ENCODE peak calls at places on chromosome 1, in eight cellular contexts. Z is GM23248; X is CD8-positive, alpha-beta memory T cell; I is CD4-positive, alpha-beta memory T cell; E is stomach; B is prostate gland; H is right lobe of liver; Q is OCI-LY7. M is an unnamed sample.

GRCh38 chr1:21294266-21295058 is 4.2 kb upstream of the ECE1 start:
- DNase-seq in Z (peak), X (peak), I (peak), E (peak), B (no peak), H (no peak), Q (peak), M (no peak)

GRCh38 chr1:168387781-168388760 is 107.4 kb downstream of the TBX19 start:
- DNase-seq in Z (no peak), X (no peak), I (no peak), E (no peak), B (no peak), H (no peak), Q (no peak), M (no peak)

GRCh38 chr1:77984629-77985028 is 5.8 kb upstream of the FUBP1 start:
- DNase-seq in Z (no peak), X (no peak), I (no peak), E (no peak), B (no peak), H (no peak), Q (no peak), M (no peak)

GRCh38 chr1:41483960-41484844 is at the start of gene EDN2:
- DNase-seq in Z (peak), X (no peak), I (no peak), E (peak), B (peak), H (peak), Q (no peak), M (no peak)

GRCh38 chr1:5917281-5917590 is 75.0 kb downstream of the NPHP4 start:
- DNase-seq in Z (no peak), X (no peak), I (no peak), E (no peak), B (no peak), H (no peak), Q (no peak), M (no peak)

GRCh38 chr1:53344921-53345838 is 17.3 kb upstream of the LRP8 start:
- DNase-seq in Z (no peak), X (no peak), I (no peak), E (peak), B (no peak), H (no peak), Q (no peak), M (no peak)

GRCh38 chr1:48030696-48031365 is 33.6 kb upstream of the TRABD2B start:
- DNase-seq in Z (no peak), X (no peak), I (no peak), E (no peak), B (no peak), H (peak), Q (no peak), M (no peak)

GRCh38 chr1:212621043-212621829 is 12.7 kb downstream of the ATF3 start:
- DNase-seq in Z (no peak), X (no peak), I (no peak), E (no peak), B (no peak), H (no peak), Q (no peak), M (no peak)

GRCh38 chr1:17597651-17598050 is 58.2 kb downstream of the ARHGEF10L start:
- DNase-seq in Z (no peak), X (no peak), I (no peak), E (no peak), B (no peak), H (no peak), Q (no peak), M (no peak)

GRCh38 chr1:112359961-112360767 is 35.9 kb upstream of the CTTNBP2NL start:
- DNase-seq in Z (peak), X (no peak), I (no peak), E (peak), B (peak), H (no peak), Q (no peak), M (peak)

GRCh38 chr1:35454175-35454574 is 103.0 kb downstream of the KIAA0319L start:
- DNase-seq in Z (peak), X (no peak), I (no peak), E (no peak), B (no peak), H (no peak), Q (no peak), M (no peak)

GRCh38 chr1:110425611-110426152 is 18.2 kb upstream of the LAMTOR5 start:
- DNase-seq in Z (peak), X (no peak), I (no peak), E (no peak), B (no peak), H (no peak), Q (no peak), M (no peak)

GRCh38 chr1:226083303-226084101 is 21.0 kb downstream of the H3-3A start:
- DNase-seq in Z (peak), X (peak), I (peak), E (peak), B (peak), H (peak), Q (peak), M (peak)

GRCh38 chr1:7199077-7199779 is 414.0 kb downstream of the CAMTA1 start:
- DNase-seq in Z (peak), X (no peak), I (no peak), E (no peak), B (no peak), H (no peak), Q (no peak), M (no peak)

GRCh38 chr1:7478797-7479499 is 292.1 kb upstream of the VAMP3 start:
- DNase-seq in Z (peak), X (no peak), I (no peak), E (peak), B (no peak), H (no peak), Q (no peak), M (peak)

GRCh38 chr1:68141079-68141800 is 90.8 kb upstream of the DIRAS3 start:
- DNase-seq in Z (peak), X (no peak), I (no peak), E (no peak), B (no peak), H (no peak), Q (no peak), M (peak)

GRCh38 chr1:117570988-117571409 is 34.8 kb upstream of the TENT5C start:
- DNase-seq in Z (no peak), X (no peak), I (no peak), E (peak), B (peak), H (no peak), Q (peak), M (no peak)

GRCh38 chr1:17892225-17892624 is 137.1 kb downstream of the ACTL8 start:
- DNase-seq in Z (no peak), X (no peak), I (no peak), E (peak), B (peak), H (no peak), Q (no peak), M (no peak)

DNA sequence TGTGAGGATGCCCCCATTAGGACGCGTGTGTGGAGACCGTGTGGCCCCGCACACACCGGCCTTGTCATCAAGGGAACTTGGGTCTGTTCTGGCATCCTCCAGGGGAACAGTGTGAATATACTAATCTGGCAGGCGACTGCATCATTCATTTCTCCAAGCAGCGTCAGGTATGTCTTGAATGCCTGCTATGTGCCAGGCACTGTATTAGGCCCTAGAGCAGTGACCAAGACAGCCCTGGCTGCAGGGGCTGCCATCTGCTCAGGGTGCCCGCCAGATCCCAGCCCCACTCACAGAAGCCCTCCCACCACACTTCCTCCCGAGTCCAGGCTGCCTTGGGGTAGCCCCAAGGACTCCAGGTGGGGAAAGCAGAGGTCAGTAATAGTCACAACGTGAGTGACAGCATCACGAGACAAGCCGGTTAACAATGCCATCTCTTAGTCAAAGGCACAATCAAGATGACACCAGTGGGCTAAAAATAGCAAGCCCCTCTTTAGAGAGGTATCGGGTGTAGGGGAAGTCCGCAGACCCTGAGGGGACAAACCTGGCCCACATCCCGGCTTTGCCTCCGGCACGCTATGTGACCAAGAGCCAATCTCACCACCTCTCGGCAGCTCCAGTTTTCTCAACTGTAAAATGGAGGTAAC is 7.5 kb upstream of the LAPTM5 start:
- DNase-seq in Z (no peak), X (no peak), I (no peak), E (no peak), B (no peak), H (no peak), Q (no peak), M (no peak)
- H3K4me3 ChIP-seq in Z (no peak), X (no peak), I (no peak), E (no peak), B (no peak), H (no peak), Q (no peak), M (no peak)

DNA sequence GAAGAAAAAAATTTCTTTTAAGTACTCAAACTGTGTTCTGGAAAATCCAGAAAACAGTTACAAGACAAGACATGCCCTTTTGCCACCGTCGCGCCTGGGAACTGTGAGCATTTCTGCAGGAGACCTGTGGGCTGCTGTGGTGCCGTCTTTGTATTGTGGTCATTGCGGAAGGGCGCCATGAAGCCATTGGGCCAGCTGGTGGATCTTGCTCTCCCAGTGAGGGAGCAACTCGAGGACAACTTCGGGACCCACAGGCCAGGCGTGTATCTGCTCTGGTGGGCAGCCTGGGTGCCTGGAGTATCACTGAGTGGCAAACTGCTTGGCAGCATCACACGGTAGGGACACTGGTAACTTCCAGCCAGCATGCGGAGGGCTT is 3.8 kb upstream of the THEMIS2 start:
- DNase-seq in Z (no peak), X (no peak), I (no peak), E (no peak), B (no peak), H (no peak), Q (no peak), M (no peak)
- H3K27ac ChIP-seq in Z (no peak), X (peak), I (peak), E (peak), B (no peak), H (no peak), Q (peak), M (no peak)

DNA sequence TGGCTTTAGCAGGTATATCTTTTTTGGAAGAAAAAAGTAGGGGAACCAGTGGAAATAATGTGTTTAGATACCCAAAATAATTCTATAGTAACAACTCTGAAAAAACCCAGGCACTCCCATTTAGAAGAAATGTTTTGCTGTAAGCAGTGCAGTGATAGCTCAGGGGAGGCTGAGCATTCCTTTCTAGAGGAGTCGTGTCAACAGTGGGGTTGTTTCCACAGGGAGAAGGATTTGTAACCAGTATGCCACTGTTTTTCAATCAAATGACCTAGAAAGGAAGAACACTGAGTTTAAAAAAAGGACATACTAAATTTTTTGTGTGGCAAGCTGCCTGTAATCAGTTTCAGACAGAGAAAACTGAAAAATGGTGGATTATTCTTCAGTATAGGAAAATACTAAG is 2.4 kb downstream of the PGD start:
- DNase-seq in Z (peak), X (no peak), I (no peak), E (no peak), B (no peak), H (no peak), Q (no peak), M (no peak)
- H3K4me3 ChIP-seq in Z (no peak), X (no peak), I (no peak), E (no peak), B (no peak), H (no peak), Q (no peak), M (no peak)

GRCh38 chr1:37925316-37925715 is 21.5 kb downstream of the INPP5B start:
- DNase-seq in Z (no peak), X (no peak), I (no peak), E (no peak), B (no peak), H (no peak), Q (peak), M (no peak)
- H3K27ac ChIP-seq in Z (no peak), X (no peak), I (no peak), E (no peak), B (no peak), H (no peak), Q (peak), M (no peak)

M was measured in brain microvascular endothelial cell.